ENCODE peak calls at places on chromosome 11, in five cellular contexts. I is Right ventricle myocardium superior; A is DMS 273 treated with DMSO at 0.1 percent for 48 hours; X is activated CD8-positive, alpha-beta memory T cell treated with anti-CD3 and anti-CD28 coated beads for 24 hours; M is activated naive CD4-positive, alpha-beta T cell. J is an unnamed sample.

GRCh38 chr11:58060939-58061672 is 30.4 kb downstream of the OR6Q1 start:
- DNase-seq in X (no peak), M (no peak), A (no peak), I (no peak), J (no peak)

GRCh38 chr11:35321532-35322320 is 97.6 kb downstream of the SLC1A2 start:
- DNase-seq in A (peak; percentile 57), I (no peak), M (no peak), X (no peak), J (peak; percentile 28)

GRCh38 chr11:94519478-94520084 is 7.3 kb downstream of the C11orf97 start:
- DNase-seq in M (no peak), X (no peak), I (no peak), A (no peak), J (peak; percentile 28)

GRCh38 chr11:60912851-60913550 is 957 bp upstream of the TMEM109 start:
- DNase-seq in M (no peak), I (no peak), A (no peak), X (no peak), J (no peak)

GRCh38 chr11:17865765-17866428 is 131.3 kb downstream of the KCNC1 start:
- DNase-seq in I (no peak), X (no peak), A (no peak), M (no peak), J (no peak)

GRCh38 chr11:27688076-27688475 is 12.2 kb downstream of the BDNF start:
- DNase-seq in X (no peak), A (no peak), I (no peak), M (no peak), J (no peak)

GRCh38 chr11:73204711-73205121 is 13.4 kb upstream of the P2RY2 start:
- DNase-seq in A (no peak), I (peak; percentile 76), M (no peak), X (no peak), J (no peak)

GRCh38 chr11:128503231-128503991 is 83.9 kb downstream of the ETS1 start:
- DNase-seq in A (peak; percentile 51), M (no peak), X (peak; percentile 82), I (no peak), J (no peak)

GRCh38 chr11:134516529-134516928 is 104.5 kb upstream of the B3GAT1 start:
- DNase-seq in A (peak; percentile 52), I (no peak), M (no peak), X (no peak), J (no peak)

GRCh38 chr11:34466802-34467488 is 28.2 kb downstream of the CAT start:
- DNase-seq in X (no peak), A (no peak), M (no peak), I (no peak), J (no peak)

GRCh38 chr11:7630002-7630401 is 43.3 kb downstream of the CYB5R2 start:
- DNase-seq in M (no peak), X (no peak), A (no peak), I (peak; percentile 50), J (no peak)

GRCh38 chr11:65636810-65637557 is 917 bp upstream of the SIPA1 start:
- DNase-seq in A (no peak), X (no peak), I (no peak), M (no peak), J (no peak)

GRCh38 chr11:103862049-103862826 is 174.2 kb upstream of the DDI1 start:
- DNase-seq in M (no peak), I (no peak), A (no peak), X (no peak), J (peak; percentile 10)

GRCh38 chr11:65786786-65787636 is at the start of gene OVOL1:
- DNase-seq in X (no peak), I (no peak), A (no peak), M (no peak), J (no peak)

GRCh38 chr11:17791144-17791543 is 56.6 kb downstream of the KCNC1 start:
- DNase-seq in A (no peak), M (no peak), I (no peak), X (no peak), J (no peak)

GRCh38 chr11:86355256-86355655 is 19.4 kb upstream of the CCDC81 start:
- DNase-seq in X (no peak), A (no peak), M (no peak), I (no peak), J (no peak)

GRCh38 chr11:24391165-24391564 is 105.7 kb upstream of the LUZP2 start:
- DNase-seq in A (no peak), X (no peak), M (no peak), I (no peak), J (no peak)

GRCh38 chr11:58923300-58923788 is 15.9 kb upstream of the GLYATL1 start:
- DNase-seq in A (no peak), M (no peak), I (no peak), X (no peak), J (peak; percentile 9)

GRCh38 chr11:4551346-4551979 is 6.5 kb downstream of the OR52M1 start:
- DNase-seq in X (no peak), I (no peak), A (no peak), M (no peak), J (peak; percentile 24)

GRCh38 chr11:19524171-19524671 is 188.4 kb upstream of the NAV2 start:
- DNase-seq in A (peak; percentile 38), M (no peak), X (no peak), I (no peak), J (no peak)

GRCh38 chr11:65391007-65391406 is 4.6 kb downstream of the FRMD8 start:
- DNase-seq in I (no peak), M (no peak), A (no peak), X (no peak), J (no peak)

GRCh38 chr11:57251491-57252104 is 14.5 kb upstream of the APLNR start:
- DNase-seq in X (no peak), A (no peak), I (peak; percentile 47), M (no peak), J (peak; percentile 38)

GRCh38 chr11:2576536-2576935 is 123.3 kb downstream of the KCNQ1OT1 start:
- DNase-seq in M (no peak), A (no peak), X (no peak), I (peak; percentile 28), J (no peak)

GRCh38 chr11:120589376-120589775 is 77.8 kb downstream of the GRIK4 start:
- DNase-seq in M (no peak), X (no peak), A (no peak), I (no peak), J (no peak)

J was measured in HAP-1.